ENCODE peak calls at places on chromosome 1, in six cellular contexts. C, J, Z, T, E and V are unnamed samples.

GRCh38 chr1:45883633-45884032 is 80.2 kb downstream of the MAST2 start:
- DNase-seq in J (no peak), E (no peak), C (no peak), T (no peak), Z (no peak), V (no peak)

GRCh38 chr1:227766015-227766634 is 30.9 kb downstream of the SNAP47 start:
- DNase-seq in Z (no peak), T (no peak), E (no peak), J (no peak), C (no peak), V (no peak)

GRCh38 chr1:61152706-61153105 is 70.3 kb downstream of the NFIA start:
- DNase-seq in Z (no peak), T (no peak), J (peak), C (no peak), E (no peak), V (no peak)

GRCh38 chr1:15326691-15327530 is 79.9 kb downstream of the FHAD1 start:
- DNase-seq in E (no peak), T (peak), J (no peak), C (no peak), Z (no peak), V (no peak)

GRCh38 chr1:150477733-150478132 is 9.5 kb upstream of the TARS2 start:
- DNase-seq in J (no peak), T (peak), E (no peak), Z (no peak), C (no peak), V (no peak)

GRCh38 chr1:47755368-47755990 is 241.7 kb downstream of the TRABD2B start:
- DNase-seq in J (peak), Z (peak), E (no peak), T (peak), C (peak), V (peak)

GRCh38 chr1:234956821-234957329 is 171.8 kb downstream of the TOMM20 start:
- DNase-seq in J (peak), E (no peak), Z (no peak), T (peak), C (no peak), V (no peak)

GRCh38 chr1:51421961-51422360 is 91.6 kb upstream of the TTC39A start:
- DNase-seq in C (no peak), J (peak), E (no peak), T (peak), Z (no peak), V (no peak)

GRCh38 chr1:115179397-115179835 is 90.1 kb upstream of the TSPAN2 start:
- DNase-seq in J (peak), Z (no peak), E (no peak), T (peak), C (no peak), V (no peak)

GRCh38 chr1:169348356-169349036 is 19.1 kb downstream of the NME7 start:
- DNase-seq in J (peak), T (peak), Z (no peak), E (peak), C (no peak), V (no peak)

GRCh38 chr1:40762144-40762923 is 21.3 kb upstream of the KCNQ4 start:
- DNase-seq in Z (no peak), C (no peak), J (no peak), E (peak), T (no peak), V (no peak)

GRCh38 chr1:20194224-20194623 is 7.9 kb upstream of the PLA2G2C start:
- DNase-seq in T (no peak), J (no peak), C (no peak), E (no peak), Z (no peak), V (no peak)

GRCh38 chr1:151831605-151832004 is at the start of gene RORC:
- DNase-seq in E (no peak), T (no peak), J (peak), Z (no peak), C (no peak), V (no peak)

GRCh38 chr1:80054129-80054528 is 1047.6 kb upstream of the ADGRL4 start:
- DNase-seq in E (no peak), T (peak), J (no peak), Z (no peak), C (no peak), V (no peak)

GRCh38 chr1:55640708-55641473 is 425.7 kb upstream of the USP24 start:
- DNase-seq in T (peak), C (peak), E (peak), J (peak), Z (no peak), V (no peak)

GRCh38 chr1:214192825-214193643 is 87.9 kb upstream of the SMYD2 start:
- DNase-seq in T (no peak), Z (no peak), E (no peak), J (no peak), C (no peak), V (no peak)
- TF ChIP-seq TAF1 in T (no peak), Z (no peak), E (no peak), J (no peak), C (no peak), V (no peak)

GRCh38 chr1:27528701-27529637 is 39.0 kb upstream of the WASF2 start:
- DNase-seq in Z (no peak), T (peak), E (no peak), J (no peak), C (no peak), V (no peak)
- TF ChIP-seq POLR2AphosphoS5 in Z (no peak), T (peak), E (no peak), J (no peak), C (no peak), V (no peak)

GRCh38 chr1:198253259-198253658 is 96.5 kb downstream of the NEK7 start:
- DNase-seq in T (no peak), C (no peak), Z (no peak), J (no peak), E (peak), V (no peak)

GRCh38 chr1:198253668-198254067 is 96.9 kb downstream of the NEK7 start:
- DNase-seq in T (peak), E (peak), C (no peak), Z (no peak), J (no peak), V (peak)

GRCh38 chr1:198254948-198255347 is 98.2 kb downstream of the NEK7 start:
- DNase-seq in E (no peak), C (no peak), Z (no peak), T (no peak), J (no peak), V (no peak)

GRCh38 chr1:198254521-198254920 is 97.7 kb downstream of the NEK7 start:
- DNase-seq in J (no peak), T (no peak), E (no peak), Z (no peak), C (no peak), V (no peak)

GRCh38 chr1:198255783-198256182 is 99.0 kb downstream of the NEK7 start:
- DNase-seq in E (no peak), T (no peak), C (no peak), Z (no peak), J (no peak), V (no peak)
- TF ChIP-seq POLR2A in E (no peak), T (no peak), C (no peak), Z (no peak), J (no peak), V (no peak)

GRCh38 chr1:154492115-154492514 is 9.9 kb upstream of the TDRD10 start:
- DNase-seq in T (no peak), J (no peak), C (no peak), E (peak), Z (no peak), V (no peak)
- TF ChIP-seq TAF1 in T (no peak), J (no peak), C (no peak), E (no peak), Z (no peak), V (no peak)